ENCODE peak calls at places on chromosomes 3 and 15, in five cellular contexts. I is H1; D is NCI-H1694; L is activated CD4-positive, alpha-beta T cell treated with anti-CD3 and anti-CD28 coated beads, Interleukin-2, amount 50 U/mL, for 1 hour; X is NCI-H226. V is an unnamed sample.

GRCh38 chr3:114408763-114409162 is 114.9 kb downstream of the TIGIT start:
- DNase-seq in I (no peak), X (no peak), D (no peak), L (no peak), V (no peak)

GRCh38 chr3:141360888-141361598 is 7.3 kb upstream of the ZBTB38 start:
- DNase-seq in D (peak), I (no peak), L (no peak), X (peak), V (peak)

GRCh38 chr3:26807272-26807671 is 184.7 kb downstream of the LRRC3B start:
- DNase-seq in D (no peak), I (no peak), X (no peak), L (no peak), V (no peak)

GRCh38 chr3:133944181-133944580 is 48.5 kb upstream of the RAB6B start:
- DNase-seq in D (no peak), L (no peak), I (no peak), X (peak), V (no peak)

GRCh38 chr3:42680806-42681205 is 4.5 kb upstream of the KLHL40 start:
- DNase-seq in D (no peak), L (no peak), X (no peak), I (no peak), V (no peak)

GRCh38 chr15:22786868-22787698 is 639 bp downstream of the NIPA1 start:
- DNase-seq in I (no peak), L (peak), X (no peak), D (no peak), V (peak)

GRCh38 chr3:13215940-13216546 is 142.8 kb upstream of the IQSEC1 start:
- DNase-seq in X (peak), L (no peak), D (no peak), I (no peak), V (peak)

GRCh38 chr3:36681867-36682266 is 82.5 kb downstream of the DCLK3 start:
- DNase-seq in X (no peak), D (no peak), L (no peak), I (no peak), V (no peak)

GRCh38 chr15:69876556-69876955 is 221.2 kb downstream of the TLE3 start:
- DNase-seq in X (no peak), I (no peak), D (no peak), L (no peak), V (no peak)

GRCh38 chr3:58679974-58680656 is 13.5 kb upstream of the FAM3D start:
- DNase-seq in I (no peak), L (no peak), X (no peak), D (no peak), V (no peak)

GRCh38 chr3:10753964-10754363 is 62.1 kb upstream of the SLC6A11 start:
- DNase-seq in X (peak), L (peak), D (no peak), I (no peak), V (peak)

GRCh38 chr15:31464216-31465082 is 137.8 kb downstream of the KLF13 start:
- DNase-seq in L (no peak), I (no peak), D (no peak), X (no peak), V (no peak)

GRCh38 chr15:39946862-39947261 is 12.9 kb downstream of the EIF2AK4 start:
- DNase-seq in X (no peak), D (no peak), L (no peak), I (no peak), V (no peak)

GRCh38 chr3:3798641-3799113 is 554 bp upstream of the LRRN1 start:
- DNase-seq in I (peak), D (no peak), L (no peak), X (no peak), V (no peak)

GRCh38 chr3:149382091-149382467 is 4.6 kb upstream of the TM4SF1 start:
- DNase-seq in L (no peak), X (peak), D (no peak), I (no peak), V (peak)

GRCh38 chr15:66907826-66908502 is 157.4 kb upstream of the SMAD3 start:
- DNase-seq in X (no peak), D (peak), L (no peak), I (no peak), V (no peak)

V was measured in trophoblast cell.